ENCODE peak calls at places on chromosomes 5 and 9, in six cellular contexts. X is HCT116, I is HepG2, G is GM12878, H is K562, B is H1. W is an unnamed sample.

GRCh38 chr5:41695920-41696582 is 174.2 kb downstream of the OXCT1 start:
- DNase-seq in I (no peak), G (no peak), B (no peak), X (no peak), H (no peak), W (no peak)

GRCh38 chr9:71879644-71880174 is 31.3 kb downstream of the ABHD17B start:
- DNase-seq in H (no peak), B (no peak), G (no peak), I (peak), X (no peak), W (no peak)

GRCh38 chr5:110757118-110757729 is 18.4 kb downstream of the SLC25A46 start:
- DNase-seq in H (peak), G (no peak), X (peak), I (peak), B (no peak), W (peak)

GRCh38 chr9:19988281-19988680 is 199.4 kb upstream of the SLC24A2 start:
- DNase-seq in I (no peak), X (no peak), B (no peak), H (no peak), G (no peak), W (no peak)

GRCh38 chr9:131530930-131531832 is at the start of gene UCK1:
- DNase-seq in X (peak), G (peak), B (peak), I (peak), H (peak), W (peak)

GRCh38 chr5:41748631-41749030 is 121.6 kb downstream of the OXCT1 start:
- DNase-seq in X (peak), G (peak), B (no peak), H (no peak), I (no peak), W (no peak)

GRCh38 chr5:143168171-143168681 is 235.3 kb downstream of the NR3C1 start:
- DNase-seq in G (no peak), X (no peak), B (no peak), I (no peak), H (no peak), W (no peak)

GRCh38 chr5:66849803-66850202 is 253.6 kb downstream of the MAST4 start:
- DNase-seq in H (no peak), B (no peak), X (no peak), I (no peak), G (no peak), W (no peak)

GRCh38 chr9:76615149-76615548 is 149.1 kb upstream of the PCA3 start:
- DNase-seq in B (no peak), H (no peak), G (no peak), I (peak), X (no peak), W (no peak)

GRCh38 chr9:137893670-137894069 is 16.1 kb downstream of the CACNA1B start:
- DNase-seq in B (no peak), X (no peak), I (no peak), G (no peak), H (no peak), W (no peak)

GRCh38 chr9:758147-758546 is 83.3 kb upstream of the DMRT1 start:
- DNase-seq in X (no peak), H (no peak), B (no peak), G (no peak), I (no peak), W (no peak)

GRCh38 chr5:96439477-96440184 is 6.6 kb upstream of the PCSK1 start:
- DNase-seq in X (no peak), H (no peak), G (peak), B (no peak), I (no peak), W (no peak)

GRCh38 chr9:33236571-33236970 is 3.4 kb upstream of the SPINK4 start:
- DNase-seq in X (no peak), G (no peak), B (no peak), I (no peak), H (no peak), W (no peak)

GRCh38 chr9:33919276-33919897 is 102.4 kb downstream of the UBE2R2 start:
- DNase-seq in X (no peak), H (no peak), B (no peak), I (no peak), G (no peak), W (no peak)

GRCh38 chr9:78280982-78281668 is 15.8 kb upstream of the PSAT1 start:
- DNase-seq in G (no peak), X (no peak), B (no peak), H (no peak), I (peak), W (no peak)

GRCh38 chr5:147072591-147072990 is 162.2 kb upstream of the STK32A start:
- DNase-seq in I (no peak), B (no peak), G (no peak), X (no peak), H (no peak), W (no peak)

GRCh38 chr5:1003296-1003937 is 5.2 kb upstream of the NKD2 start:
- DNase-seq in I (no peak), G (no peak), B (no peak), X (peak), H (no peak), W (no peak)

GRCh38 chr9:113381909-113382411 is 5.2 kb upstream of the HDHD3 start:
- DNase-seq in B (no peak), H (no peak), I (peak), X (no peak), G (no peak), W (no peak)

GRCh38 chr9:17280350-17281012 is 145.6 kb downstream of the CNTLN start:
- DNase-seq in G (no peak), H (no peak), I (no peak), B (no peak), X (no peak), W (no peak)

GRCh38 chr5:51389326-51389581 is 6.0 kb downstream of the ISL1 start:
- DNase-seq in I (no peak), B (no peak), H (no peak), X (no peak), G (no peak), W (no peak)

GRCh38 chr9:129467004-129467588 is 153.8 kb downstream of the C9orf50 start:
- DNase-seq in G (no peak), B (no peak), I (no peak), H (no peak), X (no peak), W (no peak)

GRCh38 chr9:22452415-22453010 is 5.9 kb downstream of the DMRTA1 start:
- DNase-seq in X (peak), H (no peak), B (no peak), I (peak), G (no peak), W (peak)

GRCh38 chr5:39100851-39101396 is 26.7 kb upstream of the RICTOR start:
- DNase-seq in G (no peak), I (peak), X (no peak), B (no peak), H (no peak), W (no peak)

GRCh38 chr5:180208435-180209081 is 453 bp downstream of the RASGEF1C start:
- DNase-seq in X (no peak), G (no peak), B (no peak), I (no peak), H (peak), W (no peak)

GRCh38 chr9:98368366-98369065 is 113.1 kb upstream of the TBC1D2 start:
- DNase-seq in B (no peak), I (no peak), G (no peak), H (peak), X (no peak), W (no peak)

GRCh38 chr9:4590430-4591122 is 71.5 kb upstream of the PLPP6 start:
- DNase-seq in G (no peak), H (no peak), I (no peak), B (no peak), X (no peak), W (no peak)

GRCh38 chr5:73812962-73813588 is 187.1 kb downstream of the ARHGEF28 start:
- DNase-seq in H (no peak), B (no peak), I (peak), G (no peak), X (no peak), W (no peak)

GRCh38 chr9:112748041-112748440 is 2.5 kb upstream of the SNX30 start:
- DNase-seq in G (no peak), B (no peak), X (no peak), I (no peak), H (no peak), W (no peak)

GRCh38 chr5:94355817-94356216 is 262.6 kb downstream of the KIAA0825 start:
- DNase-seq in H (no peak), X (no peak), G (no peak), B (no peak), I (no peak), W (no peak)

DNA sequence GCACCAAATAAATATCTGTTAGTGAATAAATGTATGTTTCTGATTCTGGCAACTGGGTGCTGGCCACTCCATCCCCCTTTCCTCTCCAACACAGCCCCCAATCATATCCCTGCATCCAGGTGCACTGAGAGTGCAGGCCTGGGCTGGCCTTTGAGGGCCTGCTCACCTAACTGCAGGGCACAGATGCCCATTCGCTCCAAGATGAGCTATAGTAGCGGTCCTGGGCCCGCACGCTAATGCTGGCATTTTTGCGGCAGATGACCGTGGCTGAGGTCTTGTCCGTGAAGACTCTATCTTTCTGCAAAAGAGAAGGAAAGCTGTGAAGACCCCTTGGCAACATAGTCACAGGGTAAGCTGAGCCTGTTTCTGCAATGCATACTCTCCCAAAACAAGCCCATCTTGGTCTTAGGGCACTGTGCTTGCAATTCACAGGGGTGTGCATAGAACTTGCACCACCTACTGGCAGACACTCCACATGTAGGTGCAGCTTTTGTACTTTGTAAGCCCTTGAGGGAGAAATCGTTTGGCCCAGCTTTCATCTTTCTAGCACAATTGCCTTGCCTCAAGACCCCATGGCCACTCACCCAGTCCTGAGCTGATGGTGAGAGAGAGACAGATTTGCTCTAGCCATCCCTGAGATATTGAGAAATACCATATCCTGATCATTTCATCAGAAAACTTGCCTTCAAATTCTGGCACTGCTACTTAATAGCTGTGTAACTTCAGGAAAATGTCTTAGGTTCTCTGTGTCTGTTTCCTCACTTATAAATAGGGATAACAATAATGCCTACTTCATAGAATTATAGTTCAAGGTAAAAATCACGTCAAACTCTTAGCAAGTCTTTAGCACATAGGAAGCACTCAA is 13.5 kb downstream of the IL12B start:
- DNase-seq in X (no peak), B (no peak), G (no peak), I (peak), H (peak), W (peak)
- TF ChIP-seq ZNF274 in X (no peak), B (no peak), G (no peak), I (no peak), H (no peak), W (no peak)

GRCh38 chr5:119274767-119275130 is 81.1 kb upstream of the TNFAIP8 start:
- DNase-seq in I (no peak), X (peak), H (no peak), G (no peak), B (no peak), W (no peak)
- TF ChIP-seq ZNF274 in I (no peak), X (no peak), H (no peak), G (no peak), B (no peak), W (no peak)

GRCh38 chr5:77985247-77985646 is 209.1 kb upstream of the TBCA start:
- DNase-seq in B (no peak), H (no peak), X (no peak), I (no peak), G (no peak), W (no peak)

GRCh38 chr5:77987331-77987730 is 211.2 kb upstream of the TBCA start:
- DNase-seq in I (no peak), B (no peak), X (no peak), G (no peak), H (no peak), W (no peak)

GRCh38 chr5:77984587-77984986 is 208.4 kb upstream of the TBCA start:
- DNase-seq in B (no peak), G (no peak), I (peak), X (no peak), H (no peak), W (no peak)

GRCh38 chr5:77986261-77986660 is 210.1 kb upstream of the TBCA start:
- DNase-seq in B (no peak), X (no peak), I (peak), G (no peak), H (no peak), W (no peak)

GRCh38 chr5:77981820-77982219 is 205.7 kb upstream of the TBCA start:
- DNase-seq in B (no peak), H (no peak), X (no peak), G (no peak), I (no peak), W (no peak)
- TF ChIP-seq ZNF274 in B (no peak), H (no peak), X (no peak), G (no peak), I (no peak), W (no peak)

GRCh38 chr5:132886064-132886823 is 12.8 kb downstream of the LEAP2 start:
- DNase-seq in X (no peak), I (no peak), B (no peak), G (no peak), H (no peak), W (no peak)

GRCh38 chr5:132887326-132887725 is 13.9 kb downstream of the LEAP2 start:
- DNase-seq in X (no peak), B (no peak), I (no peak), G (no peak), H (no peak), W (no peak)

GRCh38 chr5:132884548-132884947 is 11.1 kb downstream of the LEAP2 start:
- DNase-seq in X (no peak), B (no peak), I (no peak), G (no peak), H (no peak), W (no peak)

GRCh38 chr5:132877938-132878337 is 4.5 kb downstream of the LEAP2 start:
- DNase-seq in G (no peak), X (no peak), H (no peak), I (no peak), B (no peak), W (no peak)

DNA sequence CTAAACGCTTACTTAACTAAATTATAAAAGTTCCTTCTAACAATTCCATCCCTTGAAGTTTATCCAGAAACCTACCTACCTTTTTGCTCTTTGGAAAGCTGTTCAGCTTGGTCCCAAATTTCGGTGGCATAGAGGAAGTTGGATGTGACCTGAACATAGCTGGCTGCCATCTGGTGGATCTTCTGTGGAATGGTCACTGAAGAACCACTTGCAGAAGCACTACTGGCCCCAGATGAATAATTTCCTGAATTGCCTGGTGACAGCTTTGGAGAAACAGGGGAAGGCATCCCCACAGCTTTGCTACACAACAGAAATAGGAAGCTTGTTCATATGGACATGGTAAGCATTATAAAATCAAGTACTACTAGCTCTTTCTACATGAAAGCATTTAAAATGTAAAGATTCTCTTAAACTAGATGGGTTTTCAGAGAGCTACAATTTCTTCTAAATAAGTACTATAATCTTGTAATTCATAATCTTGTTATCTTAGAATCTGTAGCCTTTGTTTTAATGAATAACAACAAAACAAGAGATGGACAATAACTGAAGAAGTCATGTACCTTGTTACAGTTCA is 9.9 kb downstream of the LEAP2 start:
- DNase-seq in G (no peak), B (no peak), I (peak), H (peak), X (peak), W (no peak)
- TF ChIP-seq ZNF274 in G (no peak), B (no peak), I (no peak), H (no peak), X (no peak), W (no peak)